ENCODE peak calls at places on chromosomes 2 and 18, in five cellular contexts. H is WTC11, M is IMR-90, W is natural killer cell, Z is adrenal gland. V is an unnamed sample.

GRCh38 chr2:126317797-126318431 is 338.0 kb upstream of the GYPC start:
- DNase-seq in W (no peak), M (no peak), Z (no peak), H (no peak), V (no peak)

GRCh38 chr18:55248497-55248896 is 289.2 kb upstream of the CCDC68 start:
- DNase-seq in Z (no peak), H (no peak), M (no peak), W (no peak), V (no peak)

GRCh38 chr2:71619230-71619741 is 165.9 kb downstream of the DYSF start:
- DNase-seq in M (no peak), W (peak), Z (no peak), H (no peak), V (peak)

GRCh38 chr18:44093253-44093652 is 587.4 kb upstream of the SETBP1 start:
- DNase-seq in M (no peak), W (no peak), Z (no peak), H (no peak), V (no peak)

GRCh38 chr18:58806826-58807714 is 57.6 kb upstream of the ZNF532 start:
- DNase-seq in Z (no peak), W (no peak), H (no peak), M (no peak), V (no peak)

GRCh38 chr2:239259173-239259572 is 141.6 kb downstream of the HDAC4 start:
- DNase-seq in W (no peak), H (no peak), M (no peak), Z (no peak), V (no peak)

GRCh38 chr2:223508372-223508771 is 93.8 kb downstream of the SCG2 start:
- DNase-seq in W (no peak), M (no peak), H (no peak), Z (no peak), V (no peak)

GRCh38 chr2:118530976-118531375 is 316.5 kb downstream of the EN1 start:
- DNase-seq in H (no peak), W (no peak), M (no peak), Z (no peak), V (no peak)

GRCh38 chr2:19256239-19256638 is 102.2 kb downstream of the OSR1 start:
- DNase-seq in H (no peak), M (peak), W (no peak), Z (no peak), V (no peak)

GRCh38 chr18:46152436-46152807 is 48.2 kb downstream of the HAUS1 start:
- DNase-seq in H (no peak), Z (peak), W (no peak), M (peak), V (no peak)

GRCh38 chr2:54115284-54116137 is at the start of gene ACYP2:
- DNase-seq in H (peak), Z (peak), M (peak), W (peak), V (peak)
- TF ChIP-seq CTCF in H (no peak), Z (peak), M (peak), W (no peak), V (peak)

DNA sequence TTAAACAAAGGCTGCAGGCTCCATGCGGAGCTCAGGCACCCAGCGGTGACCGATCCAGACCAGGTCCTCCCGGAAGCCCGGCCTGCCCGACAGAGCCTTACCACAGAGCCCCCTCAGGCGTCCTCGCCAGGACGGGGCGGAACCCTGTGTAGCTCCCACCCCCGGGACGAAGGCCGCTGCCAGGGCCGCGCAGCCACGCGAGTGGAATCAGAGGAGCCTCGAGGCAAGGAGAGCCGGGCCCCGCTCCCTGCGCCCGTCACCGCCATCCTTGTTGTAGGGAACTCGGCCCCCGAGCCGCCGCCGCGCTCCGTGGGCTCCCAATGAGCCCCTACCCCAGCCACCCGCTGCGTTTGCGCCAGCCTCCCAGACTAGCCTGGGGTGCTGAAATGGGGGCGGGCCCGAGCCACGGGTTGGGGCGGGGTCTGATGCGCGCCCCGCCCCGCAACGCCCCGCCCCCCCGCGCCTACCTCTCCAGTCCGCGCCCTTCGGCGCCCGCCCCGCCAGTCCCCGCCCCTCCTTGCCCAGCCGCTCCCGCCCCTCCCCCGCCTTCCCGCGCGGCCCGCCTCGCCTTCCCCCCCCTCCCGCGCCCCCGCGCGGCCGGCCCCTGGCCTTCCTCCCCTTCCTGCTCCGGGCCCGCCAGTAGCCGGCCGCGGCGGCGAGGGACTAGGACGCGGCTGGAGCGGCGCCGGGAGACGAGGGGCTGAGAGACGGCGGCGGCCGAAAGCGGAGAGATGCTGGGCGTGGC is at the start of gene LIMS1:
- DNase-seq in M (peak), H (peak), W (peak), Z (peak), V (peak)
- TF ChIP-seq CTCF in M (no peak), H (no peak), W (no peak), Z (no peak), V (no peak)

DNA sequence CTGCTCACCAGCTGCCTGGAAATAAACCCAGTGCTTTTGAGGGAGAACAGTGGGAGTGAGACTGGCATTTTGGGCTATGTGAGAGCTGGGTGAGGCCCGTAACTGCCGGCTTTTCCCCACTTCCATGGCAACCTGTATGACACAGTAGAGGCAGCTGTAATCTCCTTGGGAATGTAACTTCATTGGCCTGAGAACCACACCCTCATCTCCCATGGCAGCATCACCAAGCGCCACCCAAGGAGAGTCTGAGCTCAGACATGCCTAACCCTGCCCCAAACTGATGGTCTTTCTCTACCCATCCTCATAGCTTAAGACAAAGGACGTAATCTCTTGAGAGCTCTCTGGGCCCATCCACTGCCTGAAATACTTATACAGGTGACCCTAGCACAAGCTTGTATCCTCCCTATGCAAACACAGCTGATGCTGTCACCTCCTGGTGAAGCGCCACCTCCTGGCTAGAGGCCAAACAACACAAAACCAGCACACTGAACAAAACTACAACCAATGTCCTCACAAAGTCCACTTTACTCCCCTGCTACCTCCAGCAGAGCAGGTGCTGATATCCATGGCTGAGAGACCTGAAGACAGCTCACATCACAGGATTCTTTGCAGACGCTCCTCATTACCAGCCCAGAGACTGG is 763.4 kb upstream of the NRXN1 start:
- DNase-seq in Z (no peak), H (peak), W (no peak), M (no peak), V (no peak)
- TF ChIP-seq CTCF in Z (no peak), H (peak), W (no peak), M (no peak), V (peak)

DNA sequence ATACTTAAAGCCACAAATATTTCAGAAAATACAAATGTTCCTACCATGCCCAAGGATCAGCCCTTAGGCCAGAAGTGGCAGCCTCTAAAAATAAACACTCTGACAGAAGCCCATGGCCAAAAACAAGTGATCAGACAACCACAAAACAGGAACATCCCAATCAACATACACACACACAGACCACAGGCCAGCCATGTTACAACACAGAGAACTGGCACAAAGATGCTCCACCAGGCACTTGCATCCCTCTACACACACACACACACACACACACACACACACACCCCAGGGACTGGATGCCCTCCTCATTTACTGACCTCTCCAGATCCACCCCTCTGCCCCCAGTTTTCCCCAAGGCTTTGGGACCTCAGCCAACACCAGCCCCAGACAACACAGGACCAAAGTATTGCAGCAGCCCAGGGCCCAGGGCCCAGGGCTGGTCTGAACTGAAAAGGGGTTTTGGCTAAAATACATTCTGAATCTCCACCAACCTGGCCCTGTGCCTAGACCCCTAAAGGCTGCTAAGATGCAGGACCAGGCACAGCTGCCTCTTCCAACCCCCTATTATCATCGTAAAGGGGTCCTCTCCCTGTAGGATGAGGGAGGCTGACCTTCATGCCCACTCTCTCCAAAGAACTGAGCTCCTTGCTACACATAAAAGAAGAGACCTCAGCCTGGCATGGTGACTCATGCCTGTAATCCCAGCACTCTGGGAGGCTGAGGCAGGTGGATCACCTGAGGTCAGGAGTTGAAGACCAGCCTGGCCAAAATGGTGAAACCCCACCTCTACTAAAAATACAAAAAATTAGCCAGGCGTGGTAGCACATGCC is 151.4 kb downstream of the TNS1 start:
- DNase-seq in H (no peak), Z (peak), M (peak), W (no peak), V (no peak)
- TF ChIP-seq CTCF in H (no peak), Z (no peak), M (no peak), W (no peak), V (no peak)

DNA sequence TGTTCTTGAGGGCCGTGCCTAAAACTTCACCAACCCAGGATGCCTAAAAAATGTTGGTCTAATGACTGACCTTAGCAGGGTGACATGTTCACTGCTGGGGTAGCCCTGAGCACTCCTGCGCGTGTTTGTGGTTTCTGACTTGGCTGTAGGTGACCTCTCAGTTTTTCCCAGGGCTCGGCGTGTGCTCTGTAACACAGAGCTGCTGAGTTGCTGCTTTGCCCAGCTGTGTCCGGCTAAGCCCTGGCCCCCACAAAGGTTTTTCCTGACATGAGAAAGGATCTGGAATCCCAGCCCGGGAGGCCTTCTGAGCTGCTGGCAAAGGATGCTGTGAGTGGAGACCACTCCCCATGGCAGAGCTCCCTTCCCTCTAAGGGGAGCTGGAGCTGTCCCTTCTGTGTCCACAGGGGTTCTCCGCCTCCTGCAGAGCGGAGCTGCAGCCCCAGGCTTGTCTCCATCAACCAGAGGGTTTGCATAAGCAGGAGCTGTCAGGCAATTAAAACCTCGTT is 52.7 kb downstream of the CRIM1 start:
- DNase-seq in H (peak), M (peak), Z (no peak), W (no peak), V (no peak)
- TF ChIP-seq CTCF in H (no peak), M (no peak), Z (no peak), W (no peak), V (no peak)

GRCh38 chr18:10252494-10252893 is 201.9 kb upstream of the APCDD1 start:
- DNase-seq in M (no peak), W (no peak), H (no peak), Z (no peak), V (no peak)

GRCh38 chr18:10247402-10248117 is 206.9 kb upstream of the APCDD1 start:
- DNase-seq in Z (no peak), H (no peak), M (no peak), W (no peak), V (no peak)

GRCh38 chr18:10245517-10246175 is 208.8 kb upstream of the APCDD1 start:
- DNase-seq in H (no peak), Z (no peak), W (no peak), M (no peak), V (no peak)

GRCh38 chr18:10248738-10249137 is 205.7 kb upstream of the APCDD1 start:
- DNase-seq in Z (no peak), M (no peak), H (no peak), W (no peak), V (no peak)

DNA sequence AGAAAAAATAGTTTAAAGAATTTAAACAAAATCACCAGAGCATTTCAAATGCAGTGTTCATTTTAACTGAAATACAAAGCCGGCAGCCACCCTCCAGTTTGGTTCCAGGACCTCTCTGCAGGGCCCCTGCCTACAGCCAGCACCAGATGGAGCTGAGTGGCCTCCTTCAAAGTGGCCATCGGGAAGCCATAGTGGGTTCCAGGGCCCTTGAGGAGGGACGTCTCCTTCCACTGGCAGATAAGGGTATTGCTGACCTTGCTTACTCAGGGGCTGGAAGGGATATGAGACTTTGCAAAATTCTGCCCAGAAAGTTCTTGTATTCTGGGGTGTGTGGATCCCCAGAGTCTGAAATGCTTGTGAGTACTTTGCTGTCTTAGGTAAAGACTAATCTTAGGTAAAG is 205.2 kb upstream of the APCDD1 start:
- DNase-seq in W (no peak), Z (no peak), M (no peak), H (peak), V (no peak)
- TF ChIP-seq CTCF in W (no peak), Z (no peak), M (no peak), H (no peak), V (no peak)

V was measured in progenitor cell of endocrine pancreas.